ENCODE peak calls at places on chromosome 13, in eight cellular contexts. B, Z, G, Q, J, H, A and P are unnamed samples.
A peak's percentile ranks its signal among the peaks of the same experiment; 100 is the strongest.

GRCh38 chr13:76414320-76414719 is 471.9 kb downstream of the KCTD12 start:
- DNase-seq in B (no peak), Z (no peak), G (no peak), Q (no peak), J (no peak), H (no peak), A (no peak), P (no peak)

GRCh38 chr13:27565818-27566217 is 54.5 kb downstream of the LNX2 start:
- DNase-seq in B (no peak), Z (no peak), G (no peak), Q (no peak), J (no peak), H (no peak), A (no peak), P (no peak)

GRCh38 chr13:51291341-51291740 is 48.1 kb upstream of the SERPINE3 start:
- DNase-seq in B (peak; percentile 29), Z (no peak), G (no peak), Q (no peak), J (peak; percentile 39), H (no peak), A (no peak), P (no peak)

GRCh38 chr13:98480915-98481510 is 95.9 kb downstream of the STK24 start:
- DNase-seq in B (peak; percentile 58), Z (no peak), G (no peak), Q (no peak), J (no peak), H (no peak), A (no peak), P (no peak)

GRCh38 chr13:23921451-23921888 is 24.2 kb upstream of the C1QTNF9B start:
- DNase-seq in B (peak; percentile 17), Z (no peak), G (peak; percentile 35), Q (no peak), J (peak; percentile 77), H (no peak), A (peak; percentile 83), P (peak; percentile 60)

GRCh38 chr13:31073859-31074718 is 87.6 kb downstream of the HSPH1 start:
- DNase-seq in B (no peak), Z (no peak), G (no peak), Q (no peak), J (peak; percentile 59), H (no peak), A (no peak), P (peak; percentile 10)

GRCh38 chr13:97975851-97976550 is 22.5 kb downstream of the IPO5 start:
- DNase-seq in B (peak; percentile 93), Z (peak; percentile 97), G (peak; percentile 95), Q (peak; percentile 93), J (peak; percentile 98), H (peak; percentile 75), A (peak; percentile 93), P (peak; percentile 91)

GRCh38 chr13:113906566-113906965 is 42.7 kb upstream of the GAS6 start:
- DNase-seq in B (peak; percentile 30), Z (no peak), G (peak; percentile 53), Q (no peak), J (peak; percentile 21), H (no peak), A (peak; percentile 23), P (no peak)

GRCh38 chr13:98443329-98443728 is 133.6 kb downstream of the STK24 start:
- DNase-seq in B (peak; percentile 72), Z (peak; percentile 95), G (no peak), Q (no peak), J (peak; percentile 98), H (no peak), A (peak; percentile 70), P (peak; percentile 87)

GRCh38 chr13:22717036-22717435 is 463.7 kb upstream of the SGCG start:
- DNase-seq in B (no peak), Z (no peak), G (no peak), Q (no peak), J (no peak), H (no peak), A (no peak), P (no peak)

GRCh38 chr13:69324109-69324886 is 783.3 kb upstream of the ATXN8OS start:
- DNase-seq in B (no peak), Z (no peak), G (peak; percentile 36), Q (no peak), J (no peak), H (no peak), A (peak; percentile 26), P (no peak)

GRCh38 chr13:33767140-33767539 is 50.8 kb upstream of the RFC3 start:
- DNase-seq in B (no peak), Z (no peak), G (no peak), Q (no peak), J (no peak), H (no peak), A (no peak), P (no peak)

GRCh38 chr13:20408181-20408580 is 117.5 kb downstream of the CRYL1 start:
- DNase-seq in B (no peak), Z (no peak), G (no peak), Q (no peak), J (no peak), H (no peak), A (no peak), P (no peak)

GRCh38 chr13:46355088-46355468 is 32.0 kb downstream of the RUBCNL start:
- DNase-seq in B (peak; percentile 30), Z (no peak), G (no peak), Q (no peak), J (no peak), H (no peak), A (no peak), P (no peak)

GRCh38 chr13:109989155-109989554 is 202.8 kb upstream of the IRS2 start:
- DNase-seq in B (peak; percentile 70), Z (peak; percentile 19), G (no peak), Q (no peak), J (peak; percentile 77), H (no peak), A (no peak), P (peak; percentile 79)

GRCh38 chr13:96821381-96821780 is 172.9 kb downstream of the OXGR1 start:
- DNase-seq in B (no peak), Z (no peak), G (no peak), Q (no peak), J (peak; percentile 54), H (no peak), A (no peak), P (no peak)

GRCh38 chr13:84574851-84575250 is 692.6 kb upstream of the SLITRK1 start:
- DNase-seq in B (no peak), Z (peak; percentile 0), G (no peak), Q (no peak), J (peak; percentile 39), H (no peak), A (peak; percentile 22), P (peak; percentile 39)

GRCh38 chr13:44618326-44618725 is 42.2 kb upstream of the TSC22D1 start:
- DNase-seq in B (no peak), Z (no peak), G (no peak), Q (no peak), J (no peak), H (no peak), A (no peak), P (no peak)